ENCODE peak calls at places on chromosomes 11 and 22, in eight cellular contexts. One of them, this sample, is unnamed.

GRCh38 chr11:35162795-35163194 is 23.8 kb downstream of the CD44 start:
- DNase-seq in breast epithelium: no peak
- DNase-seq in adrenal gland: no peak
- DNase-seq in IMR-90: peak
- DNase-seq in right lobe of liver: no peak
- DNase-seq in spleen: no peak
- DNase-seq in esophagus squamous epithelium: no peak
- DNase-seq in sigmoid colon: no peak
- DNase-seq in this sample: peak

GRCh38 chr11:13278620-13279486 is 1.3 kb downstream of the BMAL1 start:
- DNase-seq in breast epithelium: no peak
- DNase-seq in adrenal gland: peak
- DNase-seq in IMR-90: no peak
- DNase-seq in right lobe of liver: peak
- DNase-seq in spleen: peak
- DNase-seq in esophagus squamous epithelium: no peak
- DNase-seq in sigmoid colon: no peak
- DNase-seq in this sample: no peak

GRCh38 chr11:47991266-47991830 is 11.0 kb downstream of the PTPRJ start:
- DNase-seq in breast epithelium: peak
- DNase-seq in adrenal gland: no peak
- DNase-seq in IMR-90: no peak
- DNase-seq in right lobe of liver: no peak
- DNase-seq in spleen: no peak
- DNase-seq in esophagus squamous epithelium: no peak
- DNase-seq in sigmoid colon: no peak
- DNase-seq in this sample: no peak

GRCh38 chr22:29700949-29701927 is 18.6 kb upstream of the CABP7 start:
- DNase-seq in breast epithelium: no peak
- DNase-seq in adrenal gland: no peak
- DNase-seq in IMR-90: peak
- DNase-seq in right lobe of liver: no peak
- DNase-seq in spleen: no peak
- DNase-seq in esophagus squamous epithelium: no peak
- DNase-seq in sigmoid colon: no peak
- DNase-seq in this sample: peak

GRCh38 chr11:2837096-2837601 is 48.4 kb downstream of the CDKN1C start:
- DNase-seq in breast epithelium: peak
- DNase-seq in adrenal gland: peak
- DNase-seq in IMR-90: peak
- DNase-seq in right lobe of liver: no peak
- DNase-seq in spleen: no peak
- DNase-seq in esophagus squamous epithelium: no peak
- DNase-seq in sigmoid colon: peak
- DNase-seq in this sample: peak

GRCh38 chr11:70660059-70660888 is 261.9 kb downstream of the CTTN start:
- DNase-seq in breast epithelium: no peak
- DNase-seq in adrenal gland: no peak
- DNase-seq in IMR-90: no peak
- DNase-seq in right lobe of liver: no peak
- DNase-seq in spleen: no peak
- DNase-seq in esophagus squamous epithelium: no peak
- DNase-seq in sigmoid colon: no peak
- DNase-seq in this sample: no peak

GRCh38 chr11:66365711-66366619 is 5.6 kb downstream of the SLC29A2 start:
- DNase-seq in breast epithelium: no peak
- DNase-seq in adrenal gland: no peak
- DNase-seq in IMR-90: no peak
- DNase-seq in right lobe of liver: no peak
- DNase-seq in spleen: peak
- DNase-seq in esophagus squamous epithelium: no peak
- DNase-seq in sigmoid colon: peak
- DNase-seq in this sample: no peak

GRCh38 chr11:84719935-84720577 is 907.1 kb downstream of the DLG2 start:
- DNase-seq in breast epithelium: no peak
- DNase-seq in adrenal gland: no peak
- DNase-seq in IMR-90: no peak
- DNase-seq in right lobe of liver: peak
- DNase-seq in spleen: peak
- DNase-seq in esophagus squamous epithelium: no peak
- DNase-seq in sigmoid colon: no peak
- DNase-seq in this sample: no peak

GRCh38 chr22:30129636-30130035 is 49.4 kb downstream of the HORMAD2 start:
- DNase-seq in breast epithelium: no peak
- DNase-seq in adrenal gland: no peak
- DNase-seq in IMR-90: no peak
- DNase-seq in right lobe of liver: no peak
- DNase-seq in spleen: no peak
- DNase-seq in esophagus squamous epithelium: no peak
- DNase-seq in sigmoid colon: no peak
- DNase-seq in this sample: no peak

GRCh38 chr11:100434821-100435641 is 252.1 kb upstream of the ARHGAP42 start:
- DNase-seq in breast epithelium: no peak
- DNase-seq in adrenal gland: no peak
- DNase-seq in IMR-90: no peak
- DNase-seq in right lobe of liver: no peak
- DNase-seq in spleen: no peak
- DNase-seq in esophagus squamous epithelium: no peak
- DNase-seq in sigmoid colon: no peak
- DNase-seq in this sample: no peak

GRCh38 chr11:83979593-83979992 is 693.4 kb upstream of the CCDC90B start:
- DNase-seq in breast epithelium: no peak
- DNase-seq in adrenal gland: no peak
- DNase-seq in IMR-90: no peak
- DNase-seq in right lobe of liver: no peak
- DNase-seq in spleen: no peak
- DNase-seq in esophagus squamous epithelium: no peak
- DNase-seq in sigmoid colon: no peak
- DNase-seq in this sample: no peak

GRCh38 chr11:93169950-93170561 is 27.7 kb downstream of the SLC36A4 start:
- DNase-seq in breast epithelium: no peak
- DNase-seq in adrenal gland: no peak
- DNase-seq in IMR-90: peak
- DNase-seq in right lobe of liver: no peak
- DNase-seq in spleen: no peak
- DNase-seq in esophagus squamous epithelium: no peak
- DNase-seq in sigmoid colon: no peak
- DNase-seq in this sample: no peak

GRCh38 chr22:19612866-19613572 is 88.8 kb upstream of the CLDN5 start:
- DNase-seq in breast epithelium: no peak
- DNase-seq in adrenal gland: no peak
- DNase-seq in IMR-90: no peak
- DNase-seq in right lobe of liver: no peak
- DNase-seq in spleen: no peak
- DNase-seq in esophagus squamous epithelium: no peak
- DNase-seq in sigmoid colon: no peak
- DNase-seq in this sample: no peak

GRCh38 chr11:6204708-6205107 is 649 bp upstream of the C11orf42 start:
- DNase-seq in breast epithelium: no peak
- DNase-seq in adrenal gland: no peak
- DNase-seq in IMR-90: no peak
- DNase-seq in right lobe of liver: no peak
- DNase-seq in spleen: no peak
- DNase-seq in esophagus squamous epithelium: no peak
- DNase-seq in sigmoid colon: no peak
- DNase-seq in this sample: no peak

GRCh38 chr11:41459602-41460405 is at the start of gene LRRC4C:
- DNase-seq in breast epithelium: no peak
- DNase-seq in adrenal gland: no peak
- DNase-seq in IMR-90: no peak
- DNase-seq in right lobe of liver: no peak
- DNase-seq in spleen: no peak
- DNase-seq in esophagus squamous epithelium: no peak
- DNase-seq in sigmoid colon: no peak
- DNase-seq in this sample: no peak

DNA sequence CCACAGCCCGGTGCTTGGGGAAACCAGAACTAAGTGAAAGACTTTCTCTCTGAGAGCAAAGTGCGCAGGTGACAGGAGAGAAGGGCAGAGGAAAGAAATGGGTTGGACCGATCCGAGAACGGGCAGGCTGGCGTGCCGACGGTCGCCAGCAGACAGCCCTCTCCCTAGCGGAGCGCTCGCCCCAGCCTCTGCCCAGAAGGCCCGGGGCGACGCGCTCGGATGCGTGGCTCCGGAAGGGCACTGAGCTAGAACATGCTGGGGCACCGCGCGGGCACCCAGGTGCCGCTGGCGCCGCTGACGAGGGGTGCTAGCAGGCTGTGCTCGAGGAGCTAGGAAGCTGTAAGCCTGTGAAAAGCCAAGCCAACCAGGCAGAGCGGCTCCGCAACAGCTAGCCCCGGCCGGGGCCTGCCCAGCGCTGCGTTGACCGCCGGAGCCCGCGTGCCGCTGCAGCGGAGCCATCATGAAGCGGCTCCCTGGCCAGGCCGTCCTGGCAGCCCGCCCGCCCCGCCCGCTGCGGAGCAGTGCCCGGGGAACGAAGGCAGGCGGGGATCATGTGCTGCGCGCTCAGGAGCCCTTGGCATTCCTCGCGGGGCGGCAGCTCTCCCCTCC is 22.1 kb upstream of the RRAS2 start:
- DNase-seq in breast epithelium: peak
- DNase-seq in adrenal gland: peak
- DNase-seq in IMR-90: peak
- DNase-seq in right lobe of liver: peak
- DNase-seq in spleen: peak
- DNase-seq in esophagus squamous epithelium: no peak
- DNase-seq in sigmoid colon: peak
- DNase-seq in this sample: peak
- H3K4me3 ChIP-seq in breast epithelium: peak
- H3K4me3 ChIP-seq in adrenal gland: no peak
- H3K4me3 ChIP-seq in IMR-90: peak
- H3K4me3 ChIP-seq in right lobe of liver: peak
- H3K4me3 ChIP-seq in spleen: peak
- H3K4me3 ChIP-seq in esophagus squamous epithelium: peak
- H3K4me3 ChIP-seq in sigmoid colon: peak
- H3K4me3 ChIP-seq in this sample: peak

DNA sequence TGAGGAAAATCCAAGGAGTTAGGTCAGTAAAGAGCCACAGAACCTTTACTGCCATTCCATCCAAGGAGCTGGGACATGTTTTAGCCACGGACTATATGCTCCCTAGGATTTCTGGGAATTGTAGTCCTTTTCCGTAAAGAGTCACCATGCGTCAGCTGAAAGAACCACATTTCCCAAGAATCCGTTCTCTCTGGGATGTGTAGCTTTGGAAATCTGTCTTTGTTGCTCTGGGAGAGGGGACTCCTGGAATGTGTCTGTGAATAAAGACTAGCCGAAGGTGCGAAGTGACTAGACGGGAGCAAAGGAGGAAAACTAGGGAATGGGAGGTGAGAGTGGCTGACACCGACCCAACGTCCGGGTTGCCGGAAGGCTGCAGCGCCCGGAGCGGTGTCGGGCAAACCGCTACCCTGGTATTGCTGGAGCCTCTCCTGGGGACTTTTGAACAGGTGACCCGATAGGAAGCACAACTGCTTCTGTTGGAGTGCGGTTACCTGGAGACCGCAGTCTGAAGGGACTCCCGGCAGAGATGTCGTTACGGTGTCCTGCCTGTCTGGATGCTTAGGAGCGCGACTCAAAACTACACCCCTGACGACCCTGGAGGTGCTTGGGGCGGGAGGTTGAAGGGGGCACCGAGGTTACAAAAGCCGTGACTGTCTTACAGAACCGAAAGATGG is at the start of gene IFTAP:
- DNase-seq in breast epithelium: peak
- DNase-seq in adrenal gland: peak
- DNase-seq in IMR-90: peak
- DNase-seq in right lobe of liver: peak
- DNase-seq in spleen: peak
- DNase-seq in esophagus squamous epithelium: no peak
- DNase-seq in sigmoid colon: peak
- DNase-seq in this sample: peak
- TF ChIP-seq POLR2A in breast epithelium: no peak
- TF ChIP-seq POLR2A in adrenal gland: no peak
- TF ChIP-seq POLR2A in IMR-90: no peak
- TF ChIP-seq POLR2A in right lobe of liver: no peak
- TF ChIP-seq POLR2A in spleen: no peak
- TF ChIP-seq POLR2A in esophagus squamous epithelium: no peak
- TF ChIP-seq POLR2A in sigmoid colon: no peak
- TF ChIP-seq POLR2A in this sample: no peak

GRCh38 chr11:67600324-67601029 is 6.3 kb upstream of the NDUFV1 start:
- DNase-seq in breast epithelium: no peak
- DNase-seq in adrenal gland: no peak
- DNase-seq in IMR-90: no peak
- DNase-seq in right lobe of liver: no peak
- DNase-seq in spleen: peak
- DNase-seq in esophagus squamous epithelium: no peak
- DNase-seq in sigmoid colon: no peak
- DNase-seq in this sample: peak
- H3K4me3 ChIP-seq in breast epithelium: no peak
- H3K4me3 ChIP-seq in adrenal gland: no peak
- H3K4me3 ChIP-seq in IMR-90: no peak
- H3K4me3 ChIP-seq in right lobe of liver: no peak
- H3K4me3 ChIP-seq in spleen: no peak
- H3K4me3 ChIP-seq in esophagus squamous epithelium: no peak
- H3K4me3 ChIP-seq in sigmoid colon: no peak
- H3K4me3 ChIP-seq in this sample: no peak

GRCh38 chr11:659532-660085 is 22.5 kb downstream of the DRD4 start:
- DNase-seq in breast epithelium: no peak
- DNase-seq in adrenal gland: no peak
- DNase-seq in IMR-90: no peak
- DNase-seq in right lobe of liver: no peak
- DNase-seq in spleen: no peak
- DNase-seq in esophagus squamous epithelium: no peak
- DNase-seq in sigmoid colon: no peak
- DNase-seq in this sample: no peak
- TF ChIP-seq POLR2A in breast epithelium: no peak
- TF ChIP-seq POLR2A in adrenal gland: no peak
- TF ChIP-seq POLR2A in IMR-90: no peak
- TF ChIP-seq POLR2A in right lobe of liver: no peak
- TF ChIP-seq POLR2A in spleen: no peak
- TF ChIP-seq POLR2A in esophagus squamous epithelium: no peak
- TF ChIP-seq POLR2A in sigmoid colon: no peak
- TF ChIP-seq POLR2A in this sample: no peak

DNA sequence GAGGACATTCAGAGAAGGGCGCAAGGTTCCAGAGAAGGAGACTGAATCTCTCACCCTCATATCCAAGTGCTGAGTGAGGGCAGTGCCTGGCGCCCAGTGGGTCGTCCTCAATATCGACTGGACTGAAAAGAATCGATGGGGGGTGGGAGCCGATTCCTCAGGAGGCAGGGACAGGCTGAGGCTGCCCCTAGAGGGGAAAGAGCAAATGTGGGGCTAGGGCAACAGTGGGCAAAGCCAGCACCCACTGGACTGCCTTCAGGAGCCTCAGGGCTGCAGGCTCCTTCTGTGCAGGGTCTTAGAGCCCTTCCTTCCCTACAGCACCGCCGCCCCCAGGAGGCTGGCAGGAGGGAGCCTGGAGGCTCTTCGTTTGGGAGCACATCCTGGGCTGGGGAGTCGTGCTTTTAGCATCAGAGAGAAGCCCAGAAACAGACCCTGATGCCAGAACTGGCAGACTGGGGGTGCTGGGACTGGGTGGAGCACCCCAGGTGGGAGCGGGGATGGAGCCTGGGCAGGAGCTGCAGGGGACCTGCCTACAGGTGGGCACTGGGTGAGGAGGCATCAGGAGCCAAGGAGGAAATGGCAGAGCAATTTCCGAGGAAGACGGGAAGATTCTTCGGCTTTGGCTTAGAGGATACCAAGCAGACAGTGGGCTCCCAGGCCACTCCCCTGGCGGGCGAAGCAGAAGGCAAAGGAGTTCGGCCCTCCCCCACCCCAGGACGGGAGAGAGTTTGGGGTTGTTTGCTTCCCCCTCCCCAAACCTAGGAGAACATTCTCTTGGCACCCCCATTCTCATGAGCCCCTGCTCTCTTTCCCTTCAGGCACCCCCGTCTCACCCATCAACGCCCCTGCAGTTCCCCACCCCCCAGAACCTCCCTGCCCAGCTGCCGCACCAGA is 1.2 kb downstream of the SYT7 start:
- DNase-seq in breast epithelium: no peak
- DNase-seq in adrenal gland: no peak
- DNase-seq in IMR-90: no peak
- DNase-seq in right lobe of liver: no peak
- DNase-seq in spleen: no peak
- DNase-seq in esophagus squamous epithelium: no peak
- DNase-seq in sigmoid colon: no peak
- DNase-seq in this sample: no peak
- H3K4me3 ChIP-seq in breast epithelium: peak
- H3K4me3 ChIP-seq in adrenal gland: no peak
- H3K4me3 ChIP-seq in IMR-90: no peak
- H3K4me3 ChIP-seq in right lobe of liver: no peak
- H3K4me3 ChIP-seq in spleen: no peak
- H3K4me3 ChIP-seq in esophagus squamous epithelium: peak
- H3K4me3 ChIP-seq in sigmoid colon: peak
- H3K4me3 ChIP-seq in this sample: peak

This sample was measured in lower leg skin.